ENCODE peak calls at places on chromosomes 3 and 15, in five cellular contexts. C is H54, T is ovary, Z is prostate gland, S is HepG2. I is an unnamed sample.

GRCh38 chr3:107848516-107848915 is 242.3 kb downstream of the CD47 start:
- DNase-seq in C (no peak), T (no peak), Z (no peak), S (no peak), I (no peak)

GRCh38 chr3:150077581-150078247 is 107.0 kb upstream of the PFN2 start:
- DNase-seq in C (no peak), T (no peak), Z (no peak), S (no peak), I (no peak)

GRCh38 chr15:98976500-98976899 is 31.1 kb downstream of the PGPEP1L start:
- DNase-seq in C (no peak), T (no peak), Z (no peak), S (no peak), I (no peak)

GRCh38 chr15:31365655-31366127 is 39.1 kb downstream of the KLF13 start:
- DNase-seq in C (no peak), T (peak; percentile 97), Z (peak; percentile 94), S (no peak), I (peak; percentile 98)

GRCh38 chr15:92801774-92802464 is 98.2 kb upstream of the CHD2 start:
- DNase-seq in C (no peak), T (no peak), Z (no peak), S (peak; percentile 14), I (peak; percentile 57)

GRCh38 chr3:47613723-47614122 is 35.1 kb upstream of the CSPG5 start:
- DNase-seq in C (no peak), T (no peak), Z (no peak), S (no peak), I (no peak)

GRCh38 chr3:51938780-51939425 is 2.8 kb downstream of the RRP9 start:
- DNase-seq in C (no peak), T (no peak), Z (no peak), S (no peak), I (no peak)

GRCh38 chr3:175664911-175665310 is 805.8 kb downstream of the NAALADL2 start:
- DNase-seq in C (no peak), T (no peak), Z (no peak), S (no peak), I (no peak)

GRCh38 chr3:151003024-151003771 is 30.7 kb upstream of the CLRN1 start:
- DNase-seq in C (peak; percentile 12), T (no peak), Z (no peak), S (peak; percentile 34), I (no peak)

GRCh38 chr3:101512521-101513418 is at the start of gene SENP7:
- DNase-seq in C (peak; percentile 71), T (peak; percentile 90), Z (peak; percentile 78), S (peak; percentile 71), I (peak; percentile 70)

GRCh38 chr3:36393563-36393962 is 13.3 kb downstream of the STAC start:
- DNase-seq in C (no peak), T (no peak), Z (no peak), S (no peak), I (no peak)

GRCh38 chr3:194491996-194492395 is 5.2 kb upstream of the ATP13A3 start:
- DNase-seq in C (no peak), T (no peak), Z (no peak), S (no peak), I (no peak)

GRCh38 chr3:161323926-161324621 is 47.2 kb downstream of the SPTSSB start:
- DNase-seq in C (no peak), T (no peak), Z (no peak), S (peak; percentile 86), I (no peak)

GRCh38 chr3:54830658-54831057 is 97.2 kb downstream of the LRTM1 start:
- DNase-seq in C (peak; percentile 18), T (no peak), Z (no peak), S (peak; percentile 20), I (no peak)

GRCh38 chr3:3666664-3667063 is 132.6 kb upstream of the LRRN1 start:
- DNase-seq in C (no peak), T (no peak), Z (no peak), S (no peak), I (no peak)

GRCh38 chr3:195385526-195385925 is 57.3 kb downstream of the ACAP2 start:
- DNase-seq in C (peak; percentile 25), T (no peak), Z (no peak), S (no peak), I (no peak)

GRCh38 chr15:75663931-75664421 is 16.3 kb downstream of the SNX33 start:
- DNase-seq in C (no peak), T (no peak), Z (no peak), S (no peak), I (no peak)

GRCh38 chr15:90075420-90076289 is 26.6 kb downstream of the IDH2 start:
- DNase-seq in C (no peak), T (no peak), Z (peak; percentile 88), S (peak; percentile 57), I (peak; percentile 86)

GRCh38 chr3:177776656-177777055 is 579.4 kb upstream of the TBL1XR1 start:
- DNase-seq in C (peak; percentile 35), T (no peak), Z (no peak), S (peak; percentile 18), I (no peak)

GRCh38 chr3:67819447-67819846 is 165.0 kb upstream of the SUCLG2 start:
- DNase-seq in C (no peak), T (no peak), Z (no peak), S (no peak), I (no peak)

GRCh38 chr3:150844484-150844883 is 60.8 kb downstream of the MINDY4B start:
- DNase-seq in C (no peak), T (peak; percentile 64), Z (no peak), S (no peak), I (no peak)

DNA sequence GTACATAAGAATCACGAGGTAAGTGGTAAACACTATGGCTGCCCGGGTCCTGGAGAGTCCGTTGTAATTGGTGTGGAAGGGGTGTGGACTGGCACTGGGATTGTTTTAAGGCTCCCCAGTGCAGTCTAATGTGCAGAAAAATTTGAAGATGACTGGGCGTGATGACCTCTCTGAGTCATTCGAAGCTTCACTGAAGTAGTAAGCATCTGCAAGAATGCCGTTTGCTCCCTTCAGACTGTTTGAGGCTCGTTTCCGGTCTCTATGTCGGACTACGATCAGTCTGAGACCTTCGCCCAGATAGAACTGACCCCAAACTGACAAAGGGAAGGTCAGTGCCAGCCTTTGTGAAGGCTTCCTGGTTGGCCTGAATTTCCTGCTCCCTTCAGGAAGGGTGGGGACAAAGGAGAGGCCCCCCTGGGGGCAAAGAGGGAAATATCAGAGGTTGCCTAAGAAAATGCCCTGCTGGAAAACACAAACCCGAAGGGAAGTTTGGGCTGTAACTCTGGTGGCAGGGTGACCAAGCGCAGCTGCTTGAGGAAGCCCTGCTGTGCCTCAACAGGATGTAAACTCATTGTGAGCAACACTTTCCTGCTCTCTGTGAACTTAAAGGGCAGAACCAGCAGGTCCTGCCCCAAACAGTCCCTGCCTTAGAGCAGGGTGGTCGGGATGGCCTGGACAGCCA is 34.6 kb downstream of the BTD start:
- DNase-seq in C (peak; percentile 52), T (no peak), Z (no peak), S (no peak), I (no peak)
- TF ChIP-seq POLR2A in C (peak; percentile 14), T (no peak), Z (no peak), S (no peak), I (no peak)

GRCh38 chr15:100918034-100918689 is 995 bp upstream of the LRRK1 start:
- DNase-seq in C (peak; percentile 80), T (peak; percentile 83), Z (peak; percentile 83), S (peak; percentile 8), I (peak; percentile 62)
- TF ChIP-seq POLR2A in C (peak; percentile 43), T (no peak), Z (peak; percentile 34), S (no peak), I (no peak)

GRCh38 chr3:129139911-129140310 is 18.3 kb upstream of the RAB43 start:
- DNase-seq in C (no peak), T (no peak), Z (no peak), S (no peak), I (no peak)

DNA sequence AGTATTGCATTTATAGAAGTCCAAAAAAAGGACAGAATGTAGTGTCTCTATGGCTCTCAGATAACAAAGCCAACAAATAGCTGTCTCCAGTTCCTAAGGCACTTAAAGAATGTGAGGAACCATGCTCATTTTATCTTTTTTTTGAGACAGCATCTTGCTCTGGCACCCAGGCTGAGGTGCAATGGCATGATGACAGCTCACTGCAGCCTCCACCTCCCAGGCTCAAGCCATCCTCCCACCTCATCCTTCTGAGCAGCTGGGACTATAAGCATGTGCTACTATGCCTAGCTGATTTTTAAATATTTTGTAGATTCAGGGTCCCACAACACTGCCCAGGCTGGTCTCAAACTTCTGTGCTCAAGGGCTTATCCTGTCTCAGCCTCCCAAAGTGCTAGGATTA is 16.1 kb downstream of the ISY1 start:
- DNase-seq in C (no peak), T (no peak), Z (no peak), S (no peak), I (no peak)
- TF ChIP-seq POLR2A in C (no peak), T (no peak), Z (no peak), S (no peak), I (no peak)

DNA sequence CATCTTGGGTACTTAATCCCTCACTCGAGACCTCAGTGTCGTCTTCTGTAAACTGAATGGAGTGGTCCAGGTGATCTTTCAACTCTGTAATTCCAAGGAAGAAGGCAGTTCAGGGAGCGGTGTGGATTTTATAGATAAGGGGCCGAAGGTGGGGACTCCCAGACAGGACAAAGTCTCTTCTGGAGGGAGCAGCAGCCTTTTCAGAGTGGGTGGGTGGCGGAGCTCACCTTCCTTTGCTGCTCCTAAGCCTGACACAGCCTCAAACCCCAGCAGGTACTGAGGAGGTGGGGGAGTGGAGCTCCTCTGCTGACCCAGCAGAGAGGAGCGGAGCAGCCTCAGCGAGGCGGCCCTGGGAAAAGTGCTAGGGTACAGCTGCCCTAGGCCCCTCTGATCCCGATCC is 72.1 kb downstream of the SLC30A4 start:
- DNase-seq in C (no peak), T (no peak), Z (no peak), S (no peak), I (no peak)
- TF ChIP-seq POLR2A in C (no peak), T (no peak), Z (no peak), S (no peak), I (no peak)